ENCODE peak calls at places on chromosomes 4 and X, in four cellular contexts. M, P, R and Q are unnamed samples.

GRCh38 chr4:137375111-137375850 is 157.0 kb downstream of the PCDH18 start:
- DNase-seq in M (no peak), P (no peak), R (no peak), Q (no peak)

GRCh38 chrX:15173411-15173810 is 96.5 kb downstream of the ASB9 start:
- DNase-seq in M (no peak), P (no peak), R (no peak), Q (no peak)

GRCh38 chr4:86058621-86059020 is 301.2 kb downstream of the MAPK10 start:
- DNase-seq in M (no peak), P (no peak), R (no peak), Q (no peak)

GRCh38 chrX:21408324-21408723 is 34.1 kb downstream of the CNKSR2 start:
- DNase-seq in M (no peak), P (no peak), R (no peak), Q (no peak)

GRCh38 chr4:107951551-107951950 is 20.2 kb downstream of the CYP2U1 start:
- DNase-seq in M (no peak), P (no peak), R (no peak), Q (no peak)

GRCh38 chrX:44913656-44914531 is 40.9 kb downstream of the KDM6A start:
- DNase-seq in M (no peak), P (no peak), R (no peak), Q (no peak)

GRCh38 chr4:28369504-28369903 is 1508.9 kb downstream of the STIM2 start:
- DNase-seq in M (no peak), P (no peak), R (no peak), Q (no peak)

GRCh38 chrX:149757206-149758067 is 16.4 kb upstream of the HSFX1 start:
- DNase-seq in M (peak; percentile 12), P (no peak), R (no peak), Q (no peak)

GRCh38 chr4:112213091-112213490 is 18.5 kb upstream of the AP1AR start:
- DNase-seq in M (peak; percentile 47), P (no peak), R (no peak), Q (no peak)

GRCh38 chr4:1880332-1880731 is 9.1 kb downstream of the NSD2 start:
- DNase-seq in M (peak; percentile 60), P (no peak), R (no peak), Q (no peak)

GRCh38 chr4:151315212-151315886 is 10.1 kb downstream of the SH3D19 start:
- DNase-seq in M (no peak), P (no peak), R (no peak), Q (no peak)

GRCh38 chr4:85411386-85411785 is 63.6 kb upstream of the ARHGAP24 start:
- DNase-seq in M (no peak), P (no peak), R (no peak), Q (no peak)

GRCh38 chr4:99998062-99998880 is 48.2 kb upstream of the H2AZ1 start:
- DNase-seq in M (no peak), P (no peak), R (no peak), Q (no peak)

GRCh38 chr4:126790633-126791032 is 842.1 kb upstream of the INTU start:
- DNase-seq in M (no peak), P (no peak), R (no peak), Q (no peak)

GRCh38 chr4:176150283-176150682 is 45.1 kb downstream of the SPATA4 start:
- DNase-seq in M (no peak), P (no peak), R (no peak), Q (no peak)

GRCh38 chr4:113987382-113987930 is 8.0 kb upstream of the ARSJ start:
- DNase-seq in M (no peak), P (no peak), R (no peak), Q (no peak)

GRCh38 chr4:128862608-128863313 is 53.3 kb downstream of the JADE1 start:
- DNase-seq in M (no peak), P (no peak), R (no peak), Q (no peak)

GRCh38 chrX:53438832-53439230 is 4.7 kb upstream of the HSD17B10 start:
- DNase-seq in M (no peak), P (no peak), R (no peak), Q (no peak)

GRCh38 chr4:78517050-78517652 is 34.4 kb upstream of the ANXA3 start:
- DNase-seq in M (no peak), P (no peak), R (no peak), Q (no peak)

GRCh38 chr4:159655547-159655946 is 552.7 kb downstream of the RAPGEF2 start:
- DNase-seq in M (no peak), P (no peak), R (no peak), Q (no peak)

GRCh38 chrX:44935640-44936039 is 62.7 kb downstream of the KDM6A start:
- DNase-seq in M (no peak), P (no peak), R (no peak), Q (no peak)

GRCh38 chrX:122094611-122095010 is 1047.2 kb downstream of the GLUD2 start:
- DNase-seq in M (no peak), P (no peak), R (no peak), Q (no peak)

GRCh38 chrX:74506310-74507115 is 85.2 kb downstream of the SLC16A2 start:
- DNase-seq in M (no peak), P (no peak), R (no peak), Q (no peak)
- H3K4me3 ChIP-seq in M (no peak overlapping the region), P (no peak overlapping the region), R (no peak overlapping the region), Q (no peak overlapping the region)

GRCh38 chr4:83269256-83269655 is 15.3 kb downstream of the COQ2 start:
- DNase-seq in M (no peak), P (no peak), R (no peak), Q (no peak)

GRCh38 chr4:83268491-83268890 is 16.1 kb downstream of the COQ2 start:
- DNase-seq in M (no peak), P (no peak), R (no peak), Q (no peak)

GRCh38 chr4:83267121-83267834 is 17.3 kb downstream of the COQ2 start:
- DNase-seq in M (no peak), P (no peak), R (no peak), Q (no peak)

GRCh38 chr4:83267835-83268475 is 16.6 kb downstream of the COQ2 start:
- DNase-seq in M (no peak), P (no peak), R (no peak), Q (no peak)

DNA sequence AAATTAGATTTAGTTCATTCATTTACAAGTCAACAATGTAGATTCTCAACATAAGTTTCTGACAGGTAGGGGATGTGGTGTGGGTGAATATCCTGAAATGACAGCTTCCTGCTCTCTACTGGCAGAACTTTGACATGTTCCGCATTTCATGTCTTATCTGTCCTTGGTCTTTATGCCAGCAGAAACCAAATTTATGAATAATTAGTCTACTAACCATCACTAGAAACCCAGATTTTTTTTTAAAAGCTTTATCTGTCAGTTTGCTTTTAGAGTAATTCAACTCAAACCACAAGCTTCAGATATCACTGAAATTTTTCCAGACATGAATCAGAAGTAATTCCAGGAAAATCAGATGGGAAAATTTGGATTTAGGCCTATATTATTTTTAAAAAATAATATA is 17.9 kb downstream of the COQ2 start:
- DNase-seq in M (no peak), P (no peak), R (no peak), Q (no peak)
- TF ChIP-seq CTCF in M (no peak), P (no peak), R (no peak), Q (no peak)

GRCh38 chr4:53505947-53506346 is 85.3 kb downstream of the LNX1 start:
- DNase-seq in M (no peak), P (no peak), R (no peak), Q (no peak)

GRCh38 chr4:53508446-53508845 is 82.8 kb downstream of the LNX1 start:
- DNase-seq in M (no peak), P (no peak), R (no peak), Q (no peak)

GRCh38 chr4:53510316-53510715 is 81.0 kb downstream of the LNX1 start:
- DNase-seq in M (no peak), P (no peak), R (no peak), Q (no peak)

GRCh38 chr4:53507671-53508286 is 83.5 kb downstream of the LNX1 start:
- DNase-seq in M (no peak), P (no peak), R (no peak), Q (no peak)

GRCh38 chr4:53507058-53507457 is 84.2 kb downstream of the LNX1 start:
- DNase-seq in M (no peak), P (no peak), R (no peak), Q (no peak)
- H3K27ac ChIP-seq in M (no peak overlapping the region), P (no peak overlapping the region), R (no peak overlapping the region), Q (no peak overlapping the region)

DNA sequence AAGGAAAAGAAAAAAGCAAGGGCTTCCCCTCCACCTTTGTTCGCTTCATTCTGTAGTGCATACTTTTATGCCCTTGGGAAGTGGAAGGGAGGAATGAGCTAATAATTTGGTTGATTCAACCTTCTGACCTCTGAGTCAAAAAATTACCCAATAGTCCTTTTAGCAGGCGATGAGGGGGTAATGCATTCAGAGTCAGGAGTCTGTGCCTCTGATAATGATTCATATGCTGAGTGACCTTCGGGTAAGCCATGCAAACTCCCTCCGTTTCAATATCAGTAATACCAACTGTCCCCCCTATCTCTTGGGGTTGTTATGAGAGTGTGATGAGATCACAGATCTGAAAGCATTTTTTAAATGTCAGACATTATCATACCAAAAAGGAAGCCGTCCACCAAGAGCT is 41.6 kb upstream of the ACSL4 start:
- DNase-seq in M (no peak), P (no peak), R (no peak), Q (no peak)
- H3K4me3 ChIP-seq in M (no peak overlapping the region), P (no peak overlapping the region), R (no peak overlapping the region), Q (no peak overlapping the region)

GRCh38 chrX:70954871-70955270 is 24.0 kb upstream of the SLC7A3 start:
- DNase-seq in M (no peak), P (no peak), R (no peak), Q (no peak)

DNA sequence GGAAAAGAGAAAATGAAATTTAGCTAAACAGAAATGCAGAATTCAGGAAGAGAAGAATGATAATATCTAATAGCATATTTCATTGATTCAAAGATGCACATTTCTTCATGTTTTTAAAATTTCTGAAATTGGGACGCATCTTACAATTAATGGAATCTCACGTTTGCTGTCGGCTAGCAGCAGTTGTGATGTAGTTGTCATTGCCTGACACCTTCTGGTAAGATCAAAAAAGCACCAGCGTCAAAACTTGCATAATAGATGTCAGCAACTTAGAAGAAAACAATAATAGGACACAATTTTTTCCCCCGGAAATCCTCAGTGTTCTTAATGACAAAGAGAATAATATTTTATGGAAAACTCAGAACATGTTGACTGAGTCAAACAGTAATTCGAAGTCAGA is 29.8 kb upstream of the SLC7A3 start:
- DNase-seq in M (no peak), P (no peak), R (no peak), Q (no peak)
- TF ChIP-seq CTCF in M (no peak), P (no peak), R (no peak), Q (no peak)